ENCODE peak calls at places on chromosomes 4 and X, in nine cellular contexts. One of them, this sample, is unnamed.
A peak's percentile ranks its signal among the peaks of the same experiment; 100 is the strongest.

GRCh38 chr4:112951362-112951962 is 98.0 kb upstream of the ANK2 start:
- DNase-seq in BE2C: no peak
- DNase-seq in IMR-90: peak; percentile 10
- DNase-seq in bronchial epithelial cell: peak; percentile 23
- DNase-seq in vagina: no peak
- DNase-seq in trophoblast cell: no peak
- DNase-seq in epithelial cell of esophagus: peak; percentile 16
- DNase-seq in NT2/D1: no peak
- DNase-seq in RWPE2: no peak
- DNase-seq in this sample: no peak

GRCh38 chrX:22203186-22203585 is 69.5 kb upstream of the CBLL2 start:
- DNase-seq in BE2C: no peak
- DNase-seq in IMR-90: no peak
- DNase-seq in bronchial epithelial cell: no peak
- DNase-seq in vagina: no peak
- DNase-seq in trophoblast cell: no peak
- DNase-seq in epithelial cell of esophagus: no peak
- DNase-seq in NT2/D1: no peak
- DNase-seq in RWPE2: no peak
- DNase-seq in this sample: no peak

GRCh38 chr4:110877728-110878382 is 255.0 kb upstream of the PITX2 start:
- DNase-seq in BE2C: no peak
- DNase-seq in IMR-90: no peak
- DNase-seq in bronchial epithelial cell: no peak
- DNase-seq in vagina: no peak
- DNase-seq in trophoblast cell: peak; percentile 4
- DNase-seq in epithelial cell of esophagus: no peak
- DNase-seq in NT2/D1: no peak
- DNase-seq in RWPE2: no peak
- DNase-seq in this sample: no peak

GRCh38 chrX:143661286-143661685 is 25.4 kb upstream of the SLITRK4 start:
- DNase-seq in BE2C: no peak
- DNase-seq in IMR-90: no peak
- DNase-seq in bronchial epithelial cell: no peak
- DNase-seq in vagina: no peak
- DNase-seq in trophoblast cell: no peak
- DNase-seq in epithelial cell of esophagus: no peak
- DNase-seq in NT2/D1: no peak
- DNase-seq in RWPE2: no peak
- DNase-seq in this sample: no peak

GRCh38 chr4:4492161-4492847 is 49.5 kb downstream of the STX18 start:
- DNase-seq in BE2C: no peak
- DNase-seq in IMR-90: peak; percentile 77
- DNase-seq in bronchial epithelial cell: no peak
- DNase-seq in vagina: no peak
- DNase-seq in trophoblast cell: no peak
- DNase-seq in epithelial cell of esophagus: no peak
- DNase-seq in NT2/D1: no peak
- DNase-seq in RWPE2: no peak
- DNase-seq in this sample: no peak

GRCh38 chr4:106583567-106583966 is 215.0 kb upstream of the GIMD1 start:
- DNase-seq in BE2C: no peak
- DNase-seq in IMR-90: peak; percentile 94
- DNase-seq in bronchial epithelial cell: peak; percentile 99
- DNase-seq in vagina: no peak
- DNase-seq in trophoblast cell: no peak
- DNase-seq in epithelial cell of esophagus: peak; percentile 95
- DNase-seq in NT2/D1: no peak
- DNase-seq in RWPE2: no peak
- DNase-seq in this sample: no peak

GRCh38 chrX:37454537-37455285 is 105.5 kb downstream of the PRRG1 start:
- DNase-seq in BE2C: no peak
- DNase-seq in IMR-90: peak; percentile 29
- DNase-seq in bronchial epithelial cell: peak; percentile 85
- DNase-seq in vagina: no peak
- DNase-seq in trophoblast cell: peak; percentile 6
- DNase-seq in epithelial cell of esophagus: peak; percentile 78
- DNase-seq in NT2/D1: no peak
- DNase-seq in RWPE2: no peak
- DNase-seq in this sample: no peak

GRCh38 chr4:151438154-151438553 is 29.2 kb downstream of the FHIP1A start:
- DNase-seq in BE2C: no peak
- DNase-seq in IMR-90: no peak
- DNase-seq in bronchial epithelial cell: no peak
- DNase-seq in vagina: no peak
- DNase-seq in trophoblast cell: no peak
- DNase-seq in epithelial cell of esophagus: no peak
- DNase-seq in NT2/D1: no peak
- DNase-seq in RWPE2: no peak
- DNase-seq in this sample: no peak

GRCh38 chr4:16224669-16225068 is 1.6 kb downstream of the TAPT1 start:
- DNase-seq in BE2C: no peak
- DNase-seq in IMR-90: no peak
- DNase-seq in bronchial epithelial cell: no peak
- DNase-seq in vagina: no peak
- DNase-seq in trophoblast cell: no peak
- DNase-seq in epithelial cell of esophagus: no peak
- DNase-seq in NT2/D1: no peak
- DNase-seq in RWPE2: no peak
- DNase-seq in this sample: peak; percentile 38
- H3K4me3 ChIP-seq in BE2C: peak overlapping the region; percentile 88
- H3K4me3 ChIP-seq in IMR-90: no peak overlapping the region
- H3K4me3 ChIP-seq in bronchial epithelial cell: no peak overlapping the region
- H3K4me3 ChIP-seq in vagina: no peak overlapping the region
- H3K4me3 ChIP-seq in trophoblast cell: no peak overlapping the region
- H3K4me3 ChIP-seq in epithelial cell of esophagus: peak overlapping the region; percentile 61
- H3K4me3 ChIP-seq in NT2/D1: no peak overlapping the region
- H3K4me3 ChIP-seq in RWPE2: peak overlapping the region; percentile 100
- H3K4me3 ChIP-seq in this sample: peak overlapping the region; percentile 83

GRCh38 chrX:98380556-98380955 is 1496.8 kb downstream of the RPA4 start:
- DNase-seq in BE2C: no peak
- DNase-seq in IMR-90: no peak
- DNase-seq in bronchial epithelial cell: no peak
- DNase-seq in vagina: no peak
- DNase-seq in trophoblast cell: no peak
- DNase-seq in epithelial cell of esophagus: no peak
- DNase-seq in NT2/D1: no peak
- DNase-seq in RWPE2: no peak
- DNase-seq in this sample: no peak

GRCh38 chrX:98379134-98379533 is 1495.4 kb downstream of the RPA4 start:
- DNase-seq in BE2C: no peak
- DNase-seq in IMR-90: no peak
- DNase-seq in bronchial epithelial cell: no peak
- DNase-seq in vagina: no peak
- DNase-seq in trophoblast cell: no peak
- DNase-seq in epithelial cell of esophagus: no peak
- DNase-seq in NT2/D1: no peak
- DNase-seq in RWPE2: no peak
- DNase-seq in this sample: no peak

DNA sequence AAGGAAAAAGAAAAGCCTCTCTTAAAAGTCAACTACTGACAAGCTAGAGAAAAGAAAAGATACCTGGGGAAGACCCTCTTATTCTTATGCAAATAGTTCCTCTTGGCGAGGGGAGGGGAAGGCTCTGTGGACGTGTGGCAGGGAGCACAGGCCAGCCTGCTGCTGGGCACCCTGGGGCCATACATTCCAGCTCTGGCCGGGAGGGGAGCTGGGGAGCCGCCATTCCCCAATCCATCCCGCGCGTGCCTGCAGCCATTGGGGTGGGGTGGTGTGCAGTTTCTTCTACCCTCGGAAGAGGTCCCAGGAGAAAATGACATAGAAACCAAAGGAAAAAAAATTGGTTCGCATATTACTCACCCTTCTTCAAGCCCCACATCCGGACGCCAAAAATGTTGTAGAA is 1496.4 kb downstream of the RPA4 start:
- DNase-seq in BE2C: no peak
- DNase-seq in IMR-90: no peak
- DNase-seq in bronchial epithelial cell: no peak
- DNase-seq in vagina: no peak
- DNase-seq in trophoblast cell: no peak
- DNase-seq in epithelial cell of esophagus: no peak
- DNase-seq in NT2/D1: peak; percentile 38
- DNase-seq in RWPE2: no peak
- DNase-seq in this sample: no peak
- H3K4me3 ChIP-seq in BE2C: no peak overlapping the region
- H3K4me3 ChIP-seq in IMR-90: no peak overlapping the region
- H3K4me3 ChIP-seq in bronchial epithelial cell: no peak overlapping the region
- H3K4me3 ChIP-seq in vagina: no peak overlapping the region
- H3K4me3 ChIP-seq in trophoblast cell: no peak overlapping the region
- H3K4me3 ChIP-seq in epithelial cell of esophagus: no peak overlapping the region
- H3K4me3 ChIP-seq in NT2/D1: no peak overlapping the region
- H3K4me3 ChIP-seq in RWPE2: no peak overlapping the region
- H3K4me3 ChIP-seq in this sample: no peak overlapping the region

GRCh38 chr4:182922551-182923284 is 5.5 kb upstream of the DCTD start:
- DNase-seq in BE2C: no peak
- DNase-seq in IMR-90: peak; percentile 84
- DNase-seq in bronchial epithelial cell: no peak
- DNase-seq in vagina: no peak
- DNase-seq in trophoblast cell: no peak
- DNase-seq in epithelial cell of esophagus: peak; percentile 32
- DNase-seq in NT2/D1: no peak
- DNase-seq in RWPE2: no peak
- DNase-seq in this sample: no peak
- H3K4me3 ChIP-seq in BE2C: no peak overlapping the region
- H3K4me3 ChIP-seq in IMR-90: peak overlapping the region; percentile 1
- H3K4me3 ChIP-seq in bronchial epithelial cell: no peak overlapping the region
- H3K4me3 ChIP-seq in vagina: no peak overlapping the region
- H3K4me3 ChIP-seq in trophoblast cell: no peak overlapping the region
- H3K4me3 ChIP-seq in epithelial cell of esophagus: no peak overlapping the region
- H3K4me3 ChIP-seq in NT2/D1: no peak overlapping the region
- H3K4me3 ChIP-seq in RWPE2: no peak overlapping the region
- H3K4me3 ChIP-seq in this sample: no peak overlapping the region

GRCh38 chrX:72069380-72070160 is 62.1 kb downstream of the RTL5 start:
- DNase-seq in BE2C: peak; percentile 26
- DNase-seq in IMR-90: no peak
- DNase-seq in bronchial epithelial cell: no peak
- DNase-seq in vagina: no peak
- DNase-seq in trophoblast cell: no peak
- DNase-seq in epithelial cell of esophagus: no peak
- DNase-seq in NT2/D1: no peak
- DNase-seq in RWPE2: no peak
- DNase-seq in this sample: no peak
- H3K4me3 ChIP-seq in BE2C: peak overlapping the region; percentile 62
- H3K4me3 ChIP-seq in IMR-90: no peak overlapping the region
- H3K4me3 ChIP-seq in bronchial epithelial cell: no peak overlapping the region
- H3K4me3 ChIP-seq in vagina: no peak overlapping the region
- H3K4me3 ChIP-seq in trophoblast cell: no peak overlapping the region
- H3K4me3 ChIP-seq in epithelial cell of esophagus: no peak overlapping the region
- H3K4me3 ChIP-seq in NT2/D1: no peak overlapping the region
- H3K4me3 ChIP-seq in RWPE2: no peak overlapping the region
- H3K4me3 ChIP-seq in this sample: peak overlapping the region; percentile 31

GRCh38 chr4:57110635-57111546 is 706 bp upstream of the IGFBP7 start:
- DNase-seq in BE2C: no peak
- DNase-seq in IMR-90: peak; percentile 68
- DNase-seq in bronchial epithelial cell: peak; percentile 43
- DNase-seq in vagina: no peak
- DNase-seq in trophoblast cell: no peak
- DNase-seq in epithelial cell of esophagus: peak; percentile 49
- DNase-seq in NT2/D1: peak; percentile 38
- DNase-seq in RWPE2: no peak
- DNase-seq in this sample: no peak
- H3K4me3 ChIP-seq in BE2C: peak overlapping the region; percentile 15
- H3K4me3 ChIP-seq in IMR-90: peak overlapping the region; percentile 94
- H3K4me3 ChIP-seq in bronchial epithelial cell: peak overlapping the region; percentile 87
- H3K4me3 ChIP-seq in vagina: peak overlapping the region; percentile 60
- H3K4me3 ChIP-seq in trophoblast cell: peak overlapping the region; percentile 99
- H3K4me3 ChIP-seq in epithelial cell of esophagus: peak overlapping the region; percentile 15
- H3K4me3 ChIP-seq in NT2/D1: peak overlapping the region; percentile 58
- H3K4me3 ChIP-seq in RWPE2: peak overlapping the region; percentile 91
- H3K4me3 ChIP-seq in this sample: no peak overlapping the region

This sample was measured in LNCaP clone FGC.